ENCODE peak calls at places on chromosomes 4 and X, in eight cellular contexts. One of them, this sample, is unnamed. For H3K4me1, the result is how much of the 10 kb centered on the place peaks cover.

GRCh38 chr4:101835121-101835904 is 44.8 kb downstream of the BANK1 start:
- DNase-seq in tibial nerve: peak
- DNase-seq in cardiac muscle cell: peak
- DNase-seq in kidney: no peak
- DNase-seq in breast epithelium: no peak
- DNase-seq in right lobe of liver: no peak
- DNase-seq in iPS DF 6.9: no peak
- DNase-seq in right cardiac atrium: peak
- DNase-seq in this sample: no peak

GRCh38 chr4:5719329-5720055 is 8.5 kb downstream of the EVC start:
- DNase-seq in cardiac muscle cell: no peak
- DNase-seq in kidney: no peak
- DNase-seq in right lobe of liver: no peak
- DNase-seq in right cardiac atrium: no peak
- DNase-seq in breast epithelium: no peak
- DNase-seq in tibial nerve: no peak
- DNase-seq in iPS DF 6.9: no peak
- DNase-seq in this sample: no peak

GRCh38 chrX:153494541-153495361 is at the start of gene BGN:
- DNase-seq in breast epithelium: no peak
- DNase-seq in tibial nerve: no peak
- DNase-seq in iPS DF 6.9: no peak
- DNase-seq in cardiac muscle cell: peak
- DNase-seq in kidney: peak
- DNase-seq in right cardiac atrium: peak
- DNase-seq in right lobe of liver: peak
- DNase-seq in this sample: no peak

GRCh38 chrX:58025979-58026378 is 115.7 kb upstream of the ZXDA start:
- DNase-seq in breast epithelium: no peak
- DNase-seq in iPS DF 6.9: no peak
- DNase-seq in kidney: no peak
- DNase-seq in tibial nerve: peak
- DNase-seq in cardiac muscle cell: no peak
- DNase-seq in right cardiac atrium: peak
- DNase-seq in right lobe of liver: no peak
- DNase-seq in this sample: peak

GRCh38 chr4:145299380-145300076 is 119.1 kb upstream of the OTUD4 start:
- DNase-seq in kidney: no peak
- DNase-seq in cardiac muscle cell: no peak
- DNase-seq in right lobe of liver: no peak
- DNase-seq in iPS DF 6.9: no peak
- DNase-seq in right cardiac atrium: no peak
- DNase-seq in tibial nerve: no peak
- DNase-seq in breast epithelium: no peak
- DNase-seq in this sample: no peak

GRCh38 chr4:133188433-133189175 is 39.5 kb downstream of the PCDH10 start:
- DNase-seq in cardiac muscle cell: no peak
- DNase-seq in kidney: no peak
- DNase-seq in breast epithelium: no peak
- DNase-seq in right cardiac atrium: no peak
- DNase-seq in tibial nerve: no peak
- DNase-seq in right lobe of liver: no peak
- DNase-seq in iPS DF 6.9: no peak
- DNase-seq in this sample: no peak

GRCh38 chrX:29478336-29479069 is 736.9 kb upstream of the MAGEB2 start:
- DNase-seq in cardiac muscle cell: peak
- DNase-seq in kidney: no peak
- DNase-seq in iPS DF 6.9: peak
- DNase-seq in tibial nerve: no peak
- DNase-seq in right lobe of liver: peak
- DNase-seq in right cardiac atrium: peak
- DNase-seq in breast epithelium: no peak
- DNase-seq in this sample: peak

GRCh38 chr4:138037716-138038115 is 204.4 kb downstream of the SLC7A11 start:
- DNase-seq in tibial nerve: no peak
- DNase-seq in cardiac muscle cell: no peak
- DNase-seq in iPS DF 6.9: no peak
- DNase-seq in kidney: no peak
- DNase-seq in right cardiac atrium: no peak
- DNase-seq in right lobe of liver: no peak
- DNase-seq in breast epithelium: no peak
- DNase-seq in this sample: no peak

GRCh38 chrX:155662297-155662696 is 49.5 kb upstream of the TMLHE start:
- DNase-seq in right lobe of liver: no peak
- DNase-seq in right cardiac atrium: no peak
- DNase-seq in breast epithelium: no peak
- DNase-seq in tibial nerve: no peak
- DNase-seq in iPS DF 6.9: no peak
- DNase-seq in kidney: no peak
- DNase-seq in cardiac muscle cell: no peak
- DNase-seq in this sample: no peak

GRCh38 chr4:62455871-62456270 is 1255.7 kb downstream of the ADGRL3 start:
- DNase-seq in iPS DF 6.9: no peak
- DNase-seq in breast epithelium: no peak
- DNase-seq in tibial nerve: no peak
- DNase-seq in right cardiac atrium: no peak
- DNase-seq in right lobe of liver: no peak
- DNase-seq in kidney: no peak
- DNase-seq in cardiac muscle cell: no peak
- DNase-seq in this sample: no peak

GRCh38 chrX:110992611-110993010 is 103.4 kb upstream of the PAK3 start:
- DNase-seq in tibial nerve: no peak
- DNase-seq in iPS DF 6.9: peak
- DNase-seq in breast epithelium: no peak
- DNase-seq in cardiac muscle cell: peak
- DNase-seq in right cardiac atrium: no peak
- DNase-seq in kidney: no peak
- DNase-seq in right lobe of liver: no peak
- DNase-seq in this sample: peak

GRCh38 chrX:31435592-31435991 is 363.8 kb upstream of the FTHL17 start:
- DNase-seq in kidney: no peak
- DNase-seq in breast epithelium: no peak
- DNase-seq in cardiac muscle cell: peak
- DNase-seq in right lobe of liver: no peak
- DNase-seq in tibial nerve: peak
- DNase-seq in iPS DF 6.9: peak
- DNase-seq in right cardiac atrium: no peak
- DNase-seq in this sample: peak

GRCh38 chr4:15912961-15913630 is 25.4 kb downstream of the FGFBP1 start:
- DNase-seq in iPS DF 6.9: no peak
- DNase-seq in kidney: no peak
- DNase-seq in right cardiac atrium: no peak
- DNase-seq in breast epithelium: no peak
- DNase-seq in tibial nerve: no peak
- DNase-seq in cardiac muscle cell: no peak
- DNase-seq in right lobe of liver: no peak
- DNase-seq in this sample: no peak

GRCh38 chrX:49282647-49283011 is 13.0 kb downstream of the PPP1R3F start:
- DNase-seq in cardiac muscle cell: peak
- DNase-seq in tibial nerve: no peak
- DNase-seq in iPS DF 6.9: no peak
- DNase-seq in right lobe of liver: no peak
- DNase-seq in breast epithelium: no peak
- DNase-seq in right cardiac atrium: peak
- DNase-seq in kidney: no peak
- DNase-seq in this sample: peak

GRCh38 chrX:23887918-23888317 is 19.8 kb downstream of the APOO start:
- DNase-seq in right lobe of liver: no peak
- DNase-seq in tibial nerve: no peak
- DNase-seq in breast epithelium: no peak
- DNase-seq in iPS DF 6.9: no peak
- DNase-seq in kidney: no peak
- DNase-seq in cardiac muscle cell: no peak
- DNase-seq in right cardiac atrium: no peak
- DNase-seq in this sample: no peak

GRCh38 chrX:23884427-23885024 is 23.2 kb downstream of the APOO start:
- DNase-seq in right cardiac atrium: no peak
- DNase-seq in breast epithelium: no peak
- DNase-seq in kidney: no peak
- DNase-seq in cardiac muscle cell: no peak
- DNase-seq in tibial nerve: no peak
- DNase-seq in iPS DF 6.9: no peak
- DNase-seq in right lobe of liver: no peak
- DNase-seq in this sample: no peak

GRCh38 chrX:23885803-23886202 is 21.9 kb downstream of the APOO start:
- DNase-seq in right cardiac atrium: no peak
- DNase-seq in breast epithelium: no peak
- DNase-seq in tibial nerve: no peak
- DNase-seq in cardiac muscle cell: no peak
- DNase-seq in right lobe of liver: no peak
- DNase-seq in kidney: no peak
- DNase-seq in iPS DF 6.9: no peak
- DNase-seq in this sample: no peak

GRCh38 chrX:23887448-23887847 is 20.3 kb downstream of the APOO start:
- DNase-seq in right lobe of liver: no peak
- DNase-seq in breast epithelium: no peak
- DNase-seq in tibial nerve: no peak
- DNase-seq in cardiac muscle cell: no peak
- DNase-seq in kidney: no peak
- DNase-seq in iPS DF 6.9: no peak
- DNase-seq in right cardiac atrium: no peak
- DNase-seq in this sample: no peak

DNA sequence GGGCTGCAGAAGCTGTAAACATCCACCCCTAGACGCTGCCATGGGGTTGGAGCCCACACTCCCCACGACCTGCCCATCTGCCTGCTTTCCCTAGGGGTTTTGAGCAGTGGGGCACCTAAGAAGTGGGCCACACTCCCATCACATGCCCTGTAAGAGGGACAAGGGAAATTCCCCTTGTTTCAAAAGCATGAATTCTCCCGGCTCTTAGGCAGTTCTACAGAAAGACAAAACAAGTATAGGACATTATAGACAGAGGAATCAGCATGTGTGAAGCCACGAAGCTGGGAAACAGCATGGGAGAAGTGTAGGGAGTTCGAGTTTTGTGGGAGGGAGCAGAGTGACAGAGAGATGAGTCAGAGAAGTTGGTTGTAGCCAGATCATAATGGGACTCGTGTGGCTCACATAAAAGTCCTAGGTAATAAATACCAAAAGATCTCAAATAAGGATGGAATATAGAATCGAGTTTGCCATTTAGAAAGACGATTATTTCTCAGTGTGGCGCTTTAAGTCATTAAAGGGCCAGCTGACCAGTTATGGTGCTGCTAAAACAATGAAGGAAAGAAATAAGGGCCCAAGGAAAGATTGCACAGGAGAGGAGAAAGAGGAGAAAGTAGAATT is 23.9 kb downstream of the APOO start:
- DNase-seq in tibial nerve: no peak
- DNase-seq in iPS DF 6.9: no peak
- DNase-seq in right cardiac atrium: no peak
- DNase-seq in right lobe of liver: no peak
- DNase-seq in breast epithelium: no peak
- DNase-seq in kidney: no peak
- DNase-seq in cardiac muscle cell: no peak
- DNase-seq in this sample: no peak
- H3K4me3 ChIP-seq in tibial nerve: no peak
- H3K4me3 ChIP-seq in iPS DF 6.9: no peak
- H3K4me3 ChIP-seq in right cardiac atrium: no peak
- H3K4me3 ChIP-seq in right lobe of liver: no peak
- H3K4me3 ChIP-seq in breast epithelium: peak
- H3K4me3 ChIP-seq in kidney: no peak
- H3K4me3 ChIP-seq in cardiac muscle cell: no peak
- H3K4me3 ChIP-seq in this sample: no peak

GRCh38 chr4:13988347-13989265 is 361.1 kb upstream of the BOD1L1 start:
- DNase-seq in right cardiac atrium: peak
- DNase-seq in breast epithelium: no peak
- DNase-seq in kidney: no peak
- DNase-seq in right lobe of liver: no peak
- DNase-seq in tibial nerve: peak
- DNase-seq in cardiac muscle cell: no peak
- DNase-seq in iPS DF 6.9: no peak
- DNase-seq in this sample: no peak
- H3K4me1 ChIP-seq in right cardiac atrium: under half
- H3K4me1 ChIP-seq in breast epithelium: under half
- H3K4me1 ChIP-seq in kidney: under half
- H3K4me1 ChIP-seq in right lobe of liver: under half
- H3K4me1 ChIP-seq in tibial nerve: under half
- H3K4me1 ChIP-seq in cardiac muscle cell: under half
- H3K4me1 ChIP-seq in iPS DF 6.9: under half
- H3K4me1 ChIP-seq in this sample: under half

GRCh38 chr4:686371-687040 is 2.4 kb downstream of the SLC49A3 start:
- DNase-seq in right lobe of liver: peak
- DNase-seq in breast epithelium: no peak
- DNase-seq in right cardiac atrium: no peak
- DNase-seq in kidney: peak
- DNase-seq in tibial nerve: no peak
- DNase-seq in iPS DF 6.9: no peak
- DNase-seq in cardiac muscle cell: no peak
- DNase-seq in this sample: peak

GRCh38 chr4:688695-689497 is at the start of gene SLC49A3:
- DNase-seq in breast epithelium: no peak
- DNase-seq in kidney: peak
- DNase-seq in cardiac muscle cell: no peak
- DNase-seq in tibial nerve: no peak
- DNase-seq in iPS DF 6.9: no peak
- DNase-seq in right cardiac atrium: no peak
- DNase-seq in right lobe of liver: peak
- DNase-seq in this sample: no peak

GRCh38 chr4:687048-687974 is 1.6 kb downstream of the SLC49A3 start:
- DNase-seq in iPS DF 6.9: no peak
- DNase-seq in right cardiac atrium: peak
- DNase-seq in right lobe of liver: peak
- DNase-seq in tibial nerve: peak
- DNase-seq in breast epithelium: peak
- DNase-seq in cardiac muscle cell: no peak
- DNase-seq in kidney: peak
- DNase-seq in this sample: peak

GRCh38 chr4:687975-688694 is 816 bp downstream of the SLC49A3 start:
- DNase-seq in kidney: peak
- DNase-seq in right cardiac atrium: peak
- DNase-seq in tibial nerve: no peak
- DNase-seq in breast epithelium: no peak
- DNase-seq in cardiac muscle cell: no peak
- DNase-seq in right lobe of liver: peak
- DNase-seq in iPS DF 6.9: no peak
- DNase-seq in this sample: no peak

GRCh38 chr4:689498-690122 is 659 bp upstream of the SLC49A3 start:
- DNase-seq in right cardiac atrium: no peak
- DNase-seq in right lobe of liver: no peak
- DNase-seq in kidney: peak
- DNase-seq in iPS DF 6.9: no peak
- DNase-seq in cardiac muscle cell: no peak
- DNase-seq in breast epithelium: no peak
- DNase-seq in tibial nerve: no peak
- DNase-seq in this sample: no peak
- H3K4me3 ChIP-seq in right cardiac atrium: peak
- H3K4me3 ChIP-seq in right lobe of liver: peak
- H3K4me3 ChIP-seq in kidney: peak
- H3K4me3 ChIP-seq in iPS DF 6.9: peak
- H3K4me3 ChIP-seq in cardiac muscle cell: no peak
- H3K4me3 ChIP-seq in breast epithelium: peak
- H3K4me3 ChIP-seq in tibial nerve: peak
- H3K4me3 ChIP-seq in this sample: no peak

DNA sequence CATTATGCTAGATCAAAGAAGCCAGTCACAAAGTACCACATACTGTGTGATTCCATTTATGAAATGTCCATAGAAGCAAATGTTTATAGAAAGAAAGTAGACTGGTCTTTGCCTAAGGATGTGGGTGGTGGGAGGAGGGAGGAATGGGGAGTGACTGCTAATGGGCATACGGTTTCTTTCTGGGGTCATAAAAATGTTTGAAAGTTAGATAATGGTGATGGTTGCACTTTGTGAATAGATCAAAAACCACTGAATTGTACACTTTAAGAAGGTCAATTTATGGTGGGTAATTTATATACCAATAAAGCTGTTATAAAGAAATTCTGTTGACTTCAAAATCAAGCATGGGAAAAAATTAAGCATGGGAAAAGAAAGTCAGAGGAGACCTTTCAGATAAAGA is 56.6 kb downstream of the FAM13A start:
- DNase-seq in breast epithelium: no peak
- DNase-seq in right cardiac atrium: no peak
- DNase-seq in right lobe of liver: no peak
- DNase-seq in iPS DF 6.9: no peak
- DNase-seq in kidney: no peak
- DNase-seq in tibial nerve: no peak
- DNase-seq in cardiac muscle cell: no peak
- DNase-seq in this sample: no peak
- H3K4me1 ChIP-seq in breast epithelium: under half
- H3K4me1 ChIP-seq in right cardiac atrium: under half
- H3K4me1 ChIP-seq in right lobe of liver: under half
- H3K4me1 ChIP-seq in iPS DF 6.9: under half
- H3K4me1 ChIP-seq in kidney: under half
- H3K4me1 ChIP-seq in tibial nerve: under half
- H3K4me1 ChIP-seq in cardiac muscle cell: under half
- H3K4me1 ChIP-seq in this sample: under half